ENCODE peak calls at places on chromosomes 16 and 17, in five cellular contexts. One of them, this sample, is unnamed.

GRCh38 chr16:67104845-67105244 is 4.9 kb upstream of the PHAF1 start:
- DNase-seq in K562: no peak
- DNase-seq in HepG2: no peak
- DNase-seq in H1: no peak
- DNase-seq in GM12878: no peak
- DNase-seq in this sample: no peak

GRCh38 chr17:63675607-63676539 is 24.1 kb downstream of the LIMD2 start:
- DNase-seq in GM12878: no peak
- DNase-seq in K562: peak
- DNase-seq in H1: no peak
- DNase-seq in HepG2: peak
- DNase-seq in this sample: peak

GRCh38 chr16:82630219-82630618 is 3.5 kb downstream of the CDH13 start:
- DNase-seq in HepG2: no peak
- DNase-seq in H1: no peak
- DNase-seq in K562: no peak
- DNase-seq in GM12878: no peak
- DNase-seq in this sample: no peak

GRCh38 chr17:36485805-36486203 is 677 bp upstream of the ZNHIT3 start:
- DNase-seq in HepG2: no peak
- DNase-seq in GM12878: no peak
- DNase-seq in H1: no peak
- DNase-seq in K562: no peak
- DNase-seq in this sample: no peak

GRCh38 chr17:17151055-17151454 is 55.1 kb downstream of the PLD6 start:
- DNase-seq in HepG2: no peak
- DNase-seq in GM12878: no peak
- DNase-seq in H1: no peak
- DNase-seq in K562: no peak
- DNase-seq in this sample: no peak

GRCh38 chr16:75304521-75305363 is 53.3 kb upstream of the BCAR1 start:
- DNase-seq in HepG2: peak
- DNase-seq in K562: peak
- DNase-seq in H1: no peak
- DNase-seq in GM12878: no peak
- DNase-seq in this sample: no peak

GRCh38 chr16:11016993-11017392 is 72.6 kb downstream of the CLEC16A start:
- DNase-seq in HepG2: peak
- DNase-seq in H1: no peak
- DNase-seq in K562: peak
- DNase-seq in GM12878: no peak
- DNase-seq in this sample: no peak

GRCh38 chr17:48610282-48611211 is at the start of gene HOXB7:
- DNase-seq in HepG2: no peak
- DNase-seq in K562: peak
- DNase-seq in GM12878: no peak
- DNase-seq in H1: no peak
- DNase-seq in this sample: peak

GRCh38 chr17:80499961-80500665 is 23.7 kb upstream of the NPTX1 start:
- DNase-seq in H1: no peak
- DNase-seq in K562: no peak
- DNase-seq in GM12878: no peak
- DNase-seq in HepG2: no peak
- DNase-seq in this sample: no peak

GRCh38 chr17:57464191-57464864 is 208.0 kb downstream of the MSI2 start:
- DNase-seq in HepG2: no peak
- DNase-seq in K562: no peak
- DNase-seq in GM12878: no peak
- DNase-seq in H1: no peak
- DNase-seq in this sample: no peak

GRCh38 chr17:4209611-4210010 is 54.2 kb downstream of the ANKFY1 start:
- DNase-seq in GM12878: no peak
- DNase-seq in H1: no peak
- DNase-seq in K562: no peak
- DNase-seq in HepG2: no peak
- DNase-seq in this sample: no peak

GRCh38 chr16:23694707-23695373 is 16.2 kb downstream of the PLK1 start:
- DNase-seq in HepG2: peak
- DNase-seq in K562: no peak
- DNase-seq in H1: peak
- DNase-seq in GM12878: no peak
- DNase-seq in this sample: peak

GRCh38 chr17:17590141-17590735 is 1.3 kb downstream of the PEMT start:
- DNase-seq in HepG2: no peak
- DNase-seq in H1: no peak
- DNase-seq in GM12878: no peak
- DNase-seq in K562: no peak
- DNase-seq in this sample: no peak

DNA sequence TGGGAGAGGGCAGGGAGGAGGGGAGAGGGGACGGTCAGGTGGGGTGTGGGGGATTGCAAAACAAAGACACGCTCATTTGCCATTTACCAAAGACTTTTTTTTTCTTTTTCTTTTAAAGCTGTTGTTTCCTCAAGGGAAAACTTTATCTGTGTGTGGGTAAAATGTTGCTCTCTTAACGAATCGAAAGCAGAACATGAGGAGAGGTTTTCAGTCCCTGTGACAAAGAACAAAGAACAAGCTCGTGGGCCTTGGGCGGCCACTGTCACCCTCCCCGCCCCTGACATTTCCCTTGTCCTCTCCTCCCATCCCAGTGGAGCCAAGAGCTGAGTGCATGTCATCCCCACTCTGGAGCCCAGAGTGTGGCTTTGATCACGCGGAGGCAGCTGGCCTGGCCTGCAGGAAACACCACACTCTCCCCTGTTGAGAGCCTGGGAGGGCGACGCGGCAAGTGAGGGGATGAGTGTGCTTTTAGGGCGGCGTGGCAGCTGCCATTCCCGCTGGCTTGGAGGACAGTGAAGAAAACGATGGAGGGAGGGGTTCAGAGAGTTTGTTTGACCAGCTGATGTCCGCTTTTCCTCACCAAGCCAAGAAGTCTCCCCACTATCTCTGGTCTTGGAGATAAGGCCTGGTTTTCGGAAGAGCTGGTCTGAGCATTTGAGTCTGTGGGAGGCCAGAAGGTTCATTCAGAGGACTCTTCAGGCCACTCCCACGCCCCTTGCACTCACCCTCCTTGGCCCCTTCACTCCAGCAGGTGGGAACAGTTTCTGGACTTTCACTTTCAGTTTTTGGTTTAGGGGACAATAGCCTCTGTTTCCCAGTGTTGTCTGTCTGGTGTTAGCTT is 11.4 kb downstream of the CCR7 start:
- DNase-seq in H1: no peak
- DNase-seq in K562: peak
- DNase-seq in GM12878: no peak
- DNase-seq in HepG2: peak
- DNase-seq in this sample: no peak
- H2AFZ ChIP-seq in H1: peak
- H2AFZ ChIP-seq in K562: peak
- H2AFZ ChIP-seq in GM12878: no peak
- H2AFZ ChIP-seq in HepG2: no peak
- H2AFZ ChIP-seq in this sample: no peak

GRCh38 chr16:83967838-83968482 is at the start of gene NECAB2:
- DNase-seq in K562: peak
- DNase-seq in HepG2: no peak
- DNase-seq in GM12878: no peak
- DNase-seq in H1: no peak
- DNase-seq in this sample: peak
- TF ChIP-seq GABPA in K562: no peak
- TF ChIP-seq GABPA in HepG2: no peak
- TF ChIP-seq GABPA in GM12878: no peak
- TF ChIP-seq GABPA in H1: no peak
- TF ChIP-seq GABPA in this sample: no peak

DNA sequence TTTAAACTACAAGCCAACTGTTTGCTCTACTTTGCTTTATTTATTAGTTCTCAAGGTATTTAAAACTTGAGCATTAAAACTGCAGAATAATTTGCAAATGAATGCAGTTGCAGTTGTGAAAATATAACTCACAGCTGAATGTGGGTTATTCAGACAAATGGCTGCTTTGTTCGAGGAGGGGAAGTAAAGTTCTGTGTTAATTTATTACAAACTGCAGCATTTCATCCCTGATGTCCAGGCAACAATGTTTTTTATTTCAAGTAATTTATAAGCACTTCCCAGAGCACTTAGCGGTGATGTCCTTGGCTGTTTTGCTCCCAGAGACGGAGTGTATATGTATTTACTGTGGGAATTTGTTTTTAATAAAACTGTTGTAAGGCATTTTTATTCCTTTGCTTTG is 291.1 kb upstream of the SALL1 start:
- DNase-seq in HepG2: no peak
- DNase-seq in K562: no peak
- DNase-seq in GM12878: no peak
- DNase-seq in H1: no peak
- DNase-seq in this sample: no peak
- H2AFZ ChIP-seq in HepG2: no peak
- H2AFZ ChIP-seq in K562: no peak
- H2AFZ ChIP-seq in GM12878: no peak
- H2AFZ ChIP-seq in H1: no peak
- H2AFZ ChIP-seq in this sample: no peak

DNA sequence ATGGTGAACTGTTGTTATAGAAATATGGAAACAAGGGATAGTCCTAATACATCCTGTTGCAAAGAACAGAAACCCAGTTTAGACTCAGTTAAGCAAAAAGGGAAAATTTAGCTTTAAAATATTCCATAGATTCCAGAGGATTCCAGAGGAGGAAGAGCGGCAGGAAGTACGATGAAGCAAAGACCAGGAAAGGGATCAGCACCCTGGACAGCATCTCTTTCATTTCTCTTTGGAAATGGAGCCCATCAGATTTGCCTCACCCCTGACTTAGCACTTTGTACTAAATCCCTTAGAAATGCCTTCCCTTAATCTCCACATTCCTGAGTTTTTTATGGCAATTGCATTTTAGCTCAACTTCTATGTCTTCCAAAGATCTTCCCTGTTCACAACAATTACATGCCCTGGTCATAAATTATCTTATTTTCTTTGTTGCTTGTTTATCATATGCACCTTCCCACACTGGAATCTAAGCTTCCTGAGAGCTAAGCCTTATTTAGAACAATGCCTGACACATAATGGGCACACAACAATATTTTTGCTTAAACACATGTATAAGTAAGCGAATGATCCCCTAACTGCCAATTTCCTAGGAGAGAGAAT is 150.0 kb upstream of the RBFOX1 start:
- DNase-seq in H1: no peak
- DNase-seq in HepG2: no peak
- DNase-seq in GM12878: no peak
- DNase-seq in K562: peak
- DNase-seq in this sample: no peak
- TF ChIP-seq GABPA in H1: no peak
- TF ChIP-seq GABPA in HepG2: no peak
- TF ChIP-seq GABPA in GM12878: no peak
- TF ChIP-seq GABPA in K562: no peak
- TF ChIP-seq GABPA in this sample: no peak

GRCh38 chr16:86525696-86526095 is 15.4 kb downstream of the FOXF1 start:
- DNase-seq in HepG2: no peak
- DNase-seq in GM12878: no peak
- DNase-seq in H1: no peak
- DNase-seq in K562: no peak
- DNase-seq in this sample: no peak

GRCh38 chr16:86529160-86529559 is 18.8 kb downstream of the FOXF1 start:
- DNase-seq in K562: no peak
- DNase-seq in GM12878: no peak
- DNase-seq in HepG2: no peak
- DNase-seq in H1: no peak
- DNase-seq in this sample: no peak

GRCh38 chr16:86530251-86531192 is 20.2 kb downstream of the FOXF1 start:
- DNase-seq in K562: no peak
- DNase-seq in HepG2: no peak
- DNase-seq in H1: no peak
- DNase-seq in GM12878: no peak
- DNase-seq in this sample: no peak

GRCh38 chr16:86527366-86527765 is 17.0 kb downstream of the FOXF1 start:
- DNase-seq in H1: no peak
- DNase-seq in HepG2: no peak
- DNase-seq in GM12878: no peak
- DNase-seq in K562: no peak
- DNase-seq in this sample: no peak

DNA sequence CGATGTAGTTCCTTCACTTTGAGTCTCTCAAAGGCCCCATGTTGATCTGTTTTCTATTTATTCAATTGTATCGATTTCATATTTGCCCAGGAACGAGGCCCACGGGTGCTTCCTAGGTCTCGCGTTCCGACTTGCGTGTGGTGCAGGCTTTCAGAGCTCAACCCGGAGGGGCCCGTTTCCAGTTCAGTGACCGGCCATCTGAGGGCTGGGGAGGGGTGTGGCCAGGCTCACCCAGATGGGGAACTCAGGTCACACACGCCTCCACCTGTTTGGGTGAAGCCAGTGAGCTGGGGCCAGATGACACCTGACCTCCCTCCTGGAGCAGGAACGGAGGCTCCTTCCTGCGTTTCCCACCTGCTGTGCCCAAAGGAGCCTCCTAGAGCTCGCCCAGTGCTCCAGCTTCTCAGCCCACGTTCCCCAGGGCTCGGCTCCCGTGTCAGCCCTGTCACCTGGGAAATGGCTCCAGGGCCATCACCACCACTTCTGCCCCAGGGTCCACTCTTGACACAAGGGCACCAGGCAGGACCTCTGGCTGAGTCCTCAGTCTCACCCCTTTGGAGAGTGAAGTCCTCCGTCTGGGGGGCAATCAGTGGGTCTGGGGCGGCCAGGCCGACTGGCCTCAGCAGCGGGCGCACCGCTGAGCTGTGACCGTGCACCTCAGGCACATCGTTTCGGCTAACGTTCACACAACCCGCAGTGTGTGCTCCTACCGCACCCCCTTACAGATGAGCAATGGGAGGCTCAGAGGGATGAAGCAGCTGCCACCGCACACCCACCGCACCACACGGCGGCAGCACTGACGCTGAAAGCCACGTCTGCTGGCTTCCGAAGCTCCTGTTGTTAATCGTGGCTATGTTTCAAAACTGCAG is 18.0 kb downstream of the FOXF1 start:
- DNase-seq in K562: no peak
- DNase-seq in GM12878: no peak
- DNase-seq in HepG2: no peak
- DNase-seq in H1: no peak
- DNase-seq in this sample: no peak
- H2AFZ ChIP-seq in K562: no peak
- H2AFZ ChIP-seq in GM12878: no peak
- H2AFZ ChIP-seq in HepG2: no peak
- H2AFZ ChIP-seq in H1: no peak
- H2AFZ ChIP-seq in this sample: no peak

GRCh38 chr16:88631920-88632586 is 6.3 kb upstream of the IL17C start:
- DNase-seq in HepG2: no peak
- DNase-seq in K562: no peak
- DNase-seq in H1: no peak
- DNase-seq in GM12878: no peak
- DNase-seq in this sample: no peak

GRCh38 chr16:88634994-88635670 is 3.2 kb upstream of the IL17C start:
- DNase-seq in H1: no peak
- DNase-seq in K562: no peak
- DNase-seq in HepG2: no peak
- DNase-seq in GM12878: no peak
- DNase-seq in this sample: no peak

GRCh38 chr16:88632587-88632930 is 5.8 kb upstream of the IL17C start:
- DNase-seq in H1: no peak
- DNase-seq in GM12878: no peak
- DNase-seq in K562: no peak
- DNase-seq in HepG2: no peak
- DNase-seq in this sample: no peak

GRCh38 chr16:88634141-88634993 is 4.0 kb upstream of the IL17C start:
- DNase-seq in HepG2: no peak
- DNase-seq in H1: no peak
- DNase-seq in K562: peak
- DNase-seq in GM12878: peak
- DNase-seq in this sample: no peak

GRCh38 chr16:88633684-88634140 is 4.7 kb upstream of the IL17C start:
- DNase-seq in HepG2: peak
- DNase-seq in K562: peak
- DNase-seq in H1: no peak
- DNase-seq in GM12878: peak
- DNase-seq in this sample: peak
- TF ChIP-seq GABPA in HepG2: no peak
- TF ChIP-seq GABPA in K562: no peak
- TF ChIP-seq GABPA in H1: no peak
- TF ChIP-seq GABPA in GM12878: no peak
- TF ChIP-seq GABPA in this sample: no peak

This sample was measured in SK-N-SH.